ENCODE peak calls at places on chromosomes 13 and 19, in ten cellular contexts. One of them, this sample, is unnamed.

GRCh38 chr19:42322305-42322704 is 3.1 kb upstream of the MEGF8 start:
- DNase-seq in stomach: no peak
- DNase-seq in K562: no peak
- DNase-seq in H1: no peak
- DNase-seq in SK-N-SH: no peak
- DNase-seq in GM12878: no peak
- DNase-seq in sigmoid colon: no peak
- DNase-seq in upper lobe of left lung: no peak
- DNase-seq in suprapubic skin: no peak
- DNase-seq in transverse colon: no peak
- DNase-seq in this sample: no peak

GRCh38 chr19:7078007-7078406 is 8.5 kb downstream of the ZNF557 start:
- DNase-seq in suprapubic skin: no peak
- DNase-seq in stomach: no peak
- DNase-seq in H1: no peak
- DNase-seq in SK-N-SH: no peak
- DNase-seq in K562: no peak
- DNase-seq in GM12878: no peak
- DNase-seq in transverse colon: no peak
- DNase-seq in sigmoid colon: no peak
- DNase-seq in upper lobe of left lung: no peak
- DNase-seq in this sample: no peak

GRCh38 chr13:105510363-105510762 is 1025.1 kb downstream of the EFNB2 start:
- DNase-seq in H1: no peak
- DNase-seq in stomach: no peak
- DNase-seq in transverse colon: no peak
- DNase-seq in sigmoid colon: no peak
- DNase-seq in suprapubic skin: no peak
- DNase-seq in SK-N-SH: no peak
- DNase-seq in upper lobe of left lung: no peak
- DNase-seq in GM12878: no peak
- DNase-seq in K562: no peak
- DNase-seq in this sample: no peak

GRCh38 chr13:19670147-19670546 is 36.7 kb downstream of the MPHOSPH8 start:
- DNase-seq in sigmoid colon: no peak
- DNase-seq in K562: no peak
- DNase-seq in H1: no peak
- DNase-seq in transverse colon: no peak
- DNase-seq in GM12878: no peak
- DNase-seq in suprapubic skin: no peak
- DNase-seq in stomach: no peak
- DNase-seq in SK-N-SH: no peak
- DNase-seq in upper lobe of left lung: no peak
- DNase-seq in this sample: no peak

GRCh38 chr19:1407662-1408299 is 395 bp downstream of the DAZAP1 start:
- DNase-seq in sigmoid colon: peak
- DNase-seq in upper lobe of left lung: no peak
- DNase-seq in GM12878: no peak
- DNase-seq in K562: peak
- DNase-seq in transverse colon: peak
- DNase-seq in H1: no peak
- DNase-seq in suprapubic skin: no peak
- DNase-seq in SK-N-SH: no peak
- DNase-seq in stomach: no peak
- DNase-seq in this sample: no peak

GRCh38 chr19:41367848-41368301 is 3.9 kb upstream of the B9D2 start:
- DNase-seq in transverse colon: no peak
- DNase-seq in GM12878: no peak
- DNase-seq in K562: peak
- DNase-seq in H1: no peak
- DNase-seq in suprapubic skin: no peak
- DNase-seq in sigmoid colon: no peak
- DNase-seq in stomach: no peak
- DNase-seq in upper lobe of left lung: no peak
- DNase-seq in SK-N-SH: no peak
- DNase-seq in this sample: no peak

GRCh38 chr19:50896591-50897190 is 14.5 kb downstream of the KLK4 start:
- DNase-seq in K562: peak
- DNase-seq in stomach: no peak
- DNase-seq in sigmoid colon: no peak
- DNase-seq in suprapubic skin: no peak
- DNase-seq in transverse colon: no peak
- DNase-seq in SK-N-SH: no peak
- DNase-seq in GM12878: peak
- DNase-seq in H1: no peak
- DNase-seq in upper lobe of left lung: no peak
- DNase-seq in this sample: no peak

GRCh38 chr19:50053119-50053518 is 27.3 kb downstream of the ZNF473 start:
- DNase-seq in K562: no peak
- DNase-seq in stomach: no peak
- DNase-seq in GM12878: no peak
- DNase-seq in suprapubic skin: no peak
- DNase-seq in transverse colon: no peak
- DNase-seq in upper lobe of left lung: no peak
- DNase-seq in SK-N-SH: no peak
- DNase-seq in H1: no peak
- DNase-seq in sigmoid colon: no peak
- DNase-seq in this sample: no peak

GRCh38 chr13:74346960-74347359 is 212.8 kb upstream of the KLF12 start:
- DNase-seq in suprapubic skin: no peak
- DNase-seq in SK-N-SH: no peak
- DNase-seq in GM12878: no peak
- DNase-seq in H1: no peak
- DNase-seq in transverse colon: no peak
- DNase-seq in K562: no peak
- DNase-seq in stomach: no peak
- DNase-seq in sigmoid colon: no peak
- DNase-seq in upper lobe of left lung: no peak
- DNase-seq in this sample: no peak

GRCh38 chr13:21542563-21542962 is 61.4 kb downstream of the MICU2 start:
- DNase-seq in stomach: no peak
- DNase-seq in GM12878: no peak
- DNase-seq in K562: no peak
- DNase-seq in H1: no peak
- DNase-seq in transverse colon: no peak
- DNase-seq in SK-N-SH: no peak
- DNase-seq in sigmoid colon: no peak
- DNase-seq in upper lobe of left lung: no peak
- DNase-seq in suprapubic skin: no peak
- DNase-seq in this sample: no peak

GRCh38 chr19:383922-384800 is 24.8 kb downstream of the C2CD4C start:
- DNase-seq in K562: peak
- DNase-seq in stomach: peak
- DNase-seq in H1: peak
- DNase-seq in suprapubic skin: no peak
- DNase-seq in sigmoid colon: peak
- DNase-seq in SK-N-SH: peak
- DNase-seq in GM12878: peak
- DNase-seq in upper lobe of left lung: peak
- DNase-seq in transverse colon: no peak
- DNase-seq in this sample: no peak

GRCh38 chr19:4014541-4015491 is 7.3 kb downstream of the PIAS4 start:
- DNase-seq in suprapubic skin: peak
- DNase-seq in H1: peak
- DNase-seq in transverse colon: no peak
- DNase-seq in sigmoid colon: peak
- DNase-seq in SK-N-SH: peak
- DNase-seq in GM12878: no peak
- DNase-seq in stomach: peak
- DNase-seq in upper lobe of left lung: peak
- DNase-seq in K562: peak
- DNase-seq in this sample: no peak

GRCh38 chr13:109792416-109793090 is 6.2 kb upstream of the IRS2 start:
- DNase-seq in GM12878: no peak
- DNase-seq in stomach: no peak
- DNase-seq in H1: no peak
- DNase-seq in suprapubic skin: no peak
- DNase-seq in transverse colon: no peak
- DNase-seq in SK-N-SH: no peak
- DNase-seq in K562: no peak
- DNase-seq in upper lobe of left lung: no peak
- DNase-seq in sigmoid colon: no peak
- DNase-seq in this sample: no peak

GRCh38 chr13:109790951-109791605 is 4.7 kb upstream of the IRS2 start:
- DNase-seq in transverse colon: peak
- DNase-seq in K562: no peak
- DNase-seq in upper lobe of left lung: no peak
- DNase-seq in sigmoid colon: no peak
- DNase-seq in SK-N-SH: peak
- DNase-seq in H1: no peak
- DNase-seq in stomach: no peak
- DNase-seq in suprapubic skin: no peak
- DNase-seq in GM12878: no peak
- DNase-seq in this sample: peak

GRCh38 chr13:109795021-109795420 is 8.6 kb upstream of the IRS2 start:
- DNase-seq in K562: no peak
- DNase-seq in sigmoid colon: no peak
- DNase-seq in upper lobe of left lung: no peak
- DNase-seq in H1: no peak
- DNase-seq in transverse colon: no peak
- DNase-seq in SK-N-SH: no peak
- DNase-seq in suprapubic skin: no peak
- DNase-seq in GM12878: no peak
- DNase-seq in stomach: no peak
- DNase-seq in this sample: no peak

GRCh38 chr13:109790071-109790470 is 3.7 kb upstream of the IRS2 start:
- DNase-seq in GM12878: no peak
- DNase-seq in upper lobe of left lung: no peak
- DNase-seq in stomach: no peak
- DNase-seq in H1: no peak
- DNase-seq in SK-N-SH: no peak
- DNase-seq in transverse colon: no peak
- DNase-seq in suprapubic skin: no peak
- DNase-seq in K562: no peak
- DNase-seq in sigmoid colon: no peak
- DNase-seq in this sample: no peak

DNA sequence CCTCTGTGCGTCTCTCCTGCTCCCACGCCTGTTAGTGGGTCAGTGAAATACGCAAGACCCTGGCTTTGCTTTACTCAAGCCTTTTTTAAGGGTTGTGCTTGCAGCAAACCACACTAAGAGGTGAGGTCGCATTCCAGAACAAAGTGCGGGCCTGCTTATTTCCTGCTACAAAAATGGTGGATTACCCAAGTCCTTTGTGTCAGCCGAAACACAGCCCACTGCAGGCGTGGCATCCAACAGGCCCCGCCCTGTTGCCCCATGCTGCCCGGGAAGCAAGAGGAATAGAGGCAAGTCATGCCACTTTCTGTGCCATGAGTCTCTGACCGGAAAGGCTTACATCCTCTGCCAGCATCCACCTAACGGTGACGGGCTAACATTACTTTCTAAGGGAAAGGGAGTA is 7.7 kb upstream of the IRS2 start:
- DNase-seq in SK-N-SH: no peak
- DNase-seq in sigmoid colon: no peak
- DNase-seq in transverse colon: no peak
- DNase-seq in upper lobe of left lung: no peak
- DNase-seq in GM12878: no peak
- DNase-seq in K562: no peak
- DNase-seq in suprapubic skin: no peak
- DNase-seq in stomach: no peak
- DNase-seq in H1: no peak
- DNase-seq in this sample: no peak
- TF ChIP-seq EP300 in SK-N-SH: no peak
- TF ChIP-seq EP300 in sigmoid colon: no peak
- TF ChIP-seq EP300 in transverse colon: no peak
- TF ChIP-seq EP300 in upper lobe of left lung: no peak
- TF ChIP-seq EP300 in GM12878: no peak
- TF ChIP-seq EP300 in K562: no peak
- TF ChIP-seq EP300 in suprapubic skin: no peak
- TF ChIP-seq EP300 in stomach: no peak
- TF ChIP-seq EP300 in H1: no peak
- TF ChIP-seq EP300 in this sample: no peak

GRCh38 chr13:27621366-27622101 is at the start of gene POLR1D:
- DNase-seq in sigmoid colon: peak
- DNase-seq in upper lobe of left lung: peak
- DNase-seq in H1: peak
- DNase-seq in stomach: peak
- DNase-seq in suprapubic skin: peak
- DNase-seq in SK-N-SH: peak
- DNase-seq in K562: peak
- DNase-seq in GM12878: peak
- DNase-seq in transverse colon: peak
- DNase-seq in this sample: no peak
- TF ChIP-seq POLR2AphosphoS5 in sigmoid colon: peak
- TF ChIP-seq POLR2AphosphoS5 in upper lobe of left lung: peak
- TF ChIP-seq POLR2AphosphoS5 in H1: peak
- TF ChIP-seq POLR2AphosphoS5 in stomach: peak
- TF ChIP-seq POLR2AphosphoS5 in suprapubic skin: no peak
- TF ChIP-seq POLR2AphosphoS5 in SK-N-SH: peak
- TF ChIP-seq POLR2AphosphoS5 in K562: peak
- TF ChIP-seq POLR2AphosphoS5 in GM12878: peak
- TF ChIP-seq POLR2AphosphoS5 in transverse colon: peak
- TF ChIP-seq POLR2AphosphoS5 in this sample: peak

DNA sequence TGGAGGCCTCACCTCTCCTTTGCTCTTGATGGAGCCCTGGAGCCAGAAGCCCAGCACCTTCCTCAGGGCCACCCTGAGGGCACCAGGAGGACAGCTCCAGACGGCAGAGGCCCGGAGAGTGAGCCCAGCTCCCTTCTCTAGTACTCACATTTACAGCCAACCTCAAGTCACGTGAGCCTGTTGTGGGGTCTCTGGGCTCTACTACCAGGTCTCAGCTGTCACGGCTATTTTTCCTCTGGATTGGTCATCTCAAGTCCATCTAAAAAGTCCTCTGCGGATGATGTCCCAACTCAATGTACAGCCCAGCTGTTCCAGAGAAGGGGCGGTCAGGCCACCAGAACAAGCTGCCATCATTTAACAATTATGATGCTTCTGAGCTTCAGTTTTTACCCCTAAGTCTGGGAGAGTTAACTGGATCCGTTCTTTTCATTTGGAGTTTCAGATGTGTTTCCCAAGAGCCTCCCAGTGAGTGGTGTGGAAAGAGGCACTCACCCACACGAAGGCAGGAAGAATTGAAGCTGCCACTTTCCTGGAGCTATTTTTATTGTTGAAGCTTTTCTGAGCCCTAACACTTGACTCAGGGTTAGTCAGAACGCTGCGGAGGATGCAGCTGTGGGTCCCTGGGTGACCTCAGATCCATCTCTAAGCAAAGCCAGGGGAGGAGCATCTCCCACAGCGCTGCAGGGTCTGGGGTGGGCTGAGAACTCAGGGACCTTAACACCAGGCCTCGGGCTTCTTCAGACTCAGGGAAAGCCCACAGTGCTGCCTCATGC is 143.5 kb upstream of the UBL3 start:
- DNase-seq in H1: no peak
- DNase-seq in sigmoid colon: no peak
- DNase-seq in suprapubic skin: no peak
- DNase-seq in stomach: no peak
- DNase-seq in upper lobe of left lung: no peak
- DNase-seq in SK-N-SH: no peak
- DNase-seq in transverse colon: no peak
- DNase-seq in K562: no peak
- DNase-seq in GM12878: no peak
- DNase-seq in this sample: peak
- TF ChIP-seq EP300 in H1: no peak
- TF ChIP-seq EP300 in sigmoid colon: no peak
- TF ChIP-seq EP300 in suprapubic skin: no peak
- TF ChIP-seq EP300 in stomach: no peak
- TF ChIP-seq EP300 in upper lobe of left lung: no peak
- TF ChIP-seq EP300 in SK-N-SH: no peak
- TF ChIP-seq EP300 in transverse colon: no peak
- TF ChIP-seq EP300 in K562: no peak
- TF ChIP-seq EP300 in GM12878: no peak
- TF ChIP-seq EP300 in this sample: no peak

GRCh38 chr19:44684892-44685847 is 13.8 kb upstream of the CEACAM16 start:
- DNase-seq in H1: no peak
- DNase-seq in suprapubic skin: no peak
- DNase-seq in upper lobe of left lung: peak
- DNase-seq in transverse colon: peak
- DNase-seq in SK-N-SH: no peak
- DNase-seq in stomach: peak
- DNase-seq in sigmoid colon: no peak
- DNase-seq in K562: peak
- DNase-seq in GM12878: no peak
- DNase-seq in this sample: no peak
- TF ChIP-seq POLR2AphosphoS5 in H1: no peak
- TF ChIP-seq POLR2AphosphoS5 in suprapubic skin: no peak
- TF ChIP-seq POLR2AphosphoS5 in upper lobe of left lung: peak
- TF ChIP-seq POLR2AphosphoS5 in transverse colon: no peak
- TF ChIP-seq POLR2AphosphoS5 in SK-N-SH: peak
- TF ChIP-seq POLR2AphosphoS5 in stomach: no peak
- TF ChIP-seq POLR2AphosphoS5 in sigmoid colon: no peak
- TF ChIP-seq POLR2AphosphoS5 in K562: no peak
- TF ChIP-seq POLR2AphosphoS5 in GM12878: no peak
- TF ChIP-seq POLR2AphosphoS5 in this sample: peak

This sample was measured in esophagus muscularis mucosa.